ENCODE peak calls at places on chromosome 12, in nine cellular contexts. N, I, C, T, U, H, O, W and G are unnamed samples.

GRCh38 chr12:104805186-104805585 is 152.9 kb downstream of the SLC41A2 start:
- DNase-seq in O (no peak), T (no peak), U (no peak), N (no peak), W (peak), I (peak), H (no peak), C (no peak), G (no peak)

GRCh38 chr12:88393017-88393767 is 187.1 kb downstream of the KITLG start:
- DNase-seq in U (no peak), T (no peak), H (peak), I (peak), N (no peak), O (no peak), C (no peak), W (peak), G (no peak)

GRCh38 chr12:46472893-46473633 is 100.5 kb upstream of the SLC38A2 start:
- DNase-seq in H (no peak), I (peak), T (no peak), O (no peak), U (no peak), C (no peak), N (no peak), W (peak), G (no peak)

GRCh38 chr12:124480469-124481256 is 86.7 kb downstream of the NCOR2 start:
- DNase-seq in N (no peak), U (no peak), T (peak), H (peak), I (peak), C (no peak), W (peak), O (peak), G (no peak)

GRCh38 chr12:97306121-97306520 is 156.5 kb upstream of the RMST start:
- DNase-seq in H (peak), U (peak), T (peak), I (no peak), C (no peak), N (no peak), O (no peak), W (no peak), G (no peak)

GRCh38 chr12:56373515-56373914 is 10.9 kb upstream of the APOF start:
- DNase-seq in O (no peak), H (no peak), N (no peak), I (no peak), U (no peak), C (no peak), T (no peak), W (no peak), G (no peak)

GRCh38 chr12:8890313-8891084 is 23.8 kb upstream of the PHC1 start:
- DNase-seq in T (peak), I (peak), N (peak), C (no peak), H (peak), O (peak), W (peak), U (peak), G (no peak)

GRCh38 chr12:66232258-66232657 is 43.2 kb downstream of the IRAK3 start:
- DNase-seq in U (no peak), H (peak), T (no peak), I (no peak), W (no peak), N (no peak), O (no peak), C (no peak), G (peak)

GRCh38 chr12:29610473-29611174 is 113.1 kb upstream of the OVCH1 start:
- DNase-seq in C (no peak), H (no peak), O (no peak), I (no peak), T (no peak), U (no peak), W (no peak), N (no peak), G (peak)

GRCh38 chr12:93387780-93388179 is 10.1 kb downstream of the NUDT4 start:
- DNase-seq in C (no peak), T (no peak), H (peak), N (no peak), O (no peak), W (peak), I (peak), U (no peak), G (no peak)

GRCh38 chr12:62396750-62397149 is 69.9 kb upstream of the MON2 start:
- DNase-seq in O (no peak), T (no peak), N (no peak), W (peak), I (no peak), H (no peak), U (no peak), C (no peak), G (no peak)

GRCh38 chr12:108798551-108799221 is 58.7 kb downstream of the SSH1 start:
- DNase-seq in H (no peak), N (no peak), W (peak), U (no peak), C (no peak), I (no peak), T (no peak), O (peak), G (no peak)

GRCh38 chr12:69028941-69029729 is 96.2 kb upstream of the CPM start:
- DNase-seq in O (no peak), H (no peak), I (no peak), U (no peak), W (no peak), N (no peak), C (no peak), T (no peak), G (no peak)

GRCh38 chr12:106288510-106289195 is 13.9 kb upstream of the TCP11L2 start:
- DNase-seq in N (no peak), O (no peak), C (no peak), T (no peak), H (no peak), I (peak), W (peak), U (no peak), G (no peak)

GRCh38 chr12:80912906-80913769 is 24.6 kb downstream of the LIN7A start:
- DNase-seq in I (no peak), H (no peak), W (no peak), O (no peak), C (no peak), U (no peak), T (no peak), N (no peak), G (no peak)

GRCh38 chr12:13087766-13088165 is 15.7 kb downstream of the GSG1 start:
- DNase-seq in O (no peak), T (no peak), N (no peak), U (no peak), I (no peak), H (no peak), W (no peak), C (no peak), G (no peak)

GRCh38 chr12:16300222-16300621 is 22.7 kb upstream of the SLC15A5 start:
- DNase-seq in H (no peak), W (peak), N (no peak), C (no peak), I (no peak), T (no peak), O (no peak), U (no peak), G (no peak)

GRCh38 chr12:75623631-75624118 is 112.3 kb upstream of the KRR1 start:
- DNase-seq in N (no peak), I (peak), C (peak), W (peak), T (no peak), O (no peak), H (no peak), U (no peak), G (no peak)

GRCh38 chr12:105256921-105257320 is 20.9 kb upstream of the APPL2 start:
- DNase-seq in H (no peak), W (peak), C (no peak), T (no peak), O (no peak), N (no peak), I (no peak), U (no peak), G (no peak)

GRCh38 chr12:51403744-51404143 is 12.5 kb upstream of the GALNT6 start:
- DNase-seq in T (no peak), N (no peak), W (no peak), H (no peak), U (no peak), C (no peak), O (peak), I (no peak), G (no peak)

GRCh38 chr12:12266389-12266872 is 413 bp downstream of the LRP6 start:
- DNase-seq in U (no peak), W (no peak), T (no peak), O (peak), C (no peak), H (no peak), N (no peak), I (no peak), G (peak)

GRCh38 chr12:9910716-9911421 is 21.3 kb downstream of the CLEC2A start:
- DNase-seq in U (no peak), N (no peak), C (no peak), W (peak), H (no peak), O (no peak), I (no peak), T (no peak), G (no peak)

GRCh38 chr12:98594050-98594853 is 766 bp downstream of the SLC25A3 start:
- DNase-seq in T (peak), W (peak), O (peak), I (no peak), N (peak), C (no peak), U (no peak), H (peak), G (peak)

GRCh38 chr12:18079541-18080230 is 10.3 kb downstream of the RERGL start:
- DNase-seq in I (no peak), T (no peak), O (no peak), W (no peak), N (no peak), H (no peak), U (no peak), C (no peak), G (no peak)

GRCh38 chr12:20475542-20475941 is 107.2 kb downstream of the PDE3A start:
- DNase-seq in U (no peak), O (no peak), N (no peak), I (no peak), H (no peak), C (no peak), W (peak), T (no peak), G (no peak)

GRCh38 chr12:75819512-75819911 is 212.1 kb downstream of the PHLDA1 start:
- DNase-seq in N (no peak), C (no peak), U (no peak), O (no peak), I (no peak), H (no peak), T (no peak), W (no peak), G (no peak)

GRCh38 chr12:14756331-14757143 is 46.7 kb downstream of the WBP11 start:
- DNase-seq in U (no peak), W (peak), I (no peak), T (no peak), H (no peak), N (no peak), O (no peak), C (no peak), G (no peak)

GRCh38 chr12:109504068-109504467 is 26.6 kb downstream of the UBE3B start:
- DNase-seq in I (no peak), O (no peak), W (no peak), C (no peak), T (no peak), U (peak), N (no peak), H (no peak), G (no peak)

GRCh38 chr12:52372216-52373154 is 5.2 kb upstream of the KRT85 start:
- DNase-seq in U (peak), I (peak), T (peak), H (peak), N (peak), W (peak), O (peak), C (peak), G (peak)